ENCODE peak calls at places on chromosomes 12 and 14, in six cellular contexts. X, Y, H, V, I and L are unnamed samples.
A peak's percentile ranks its signal among the peaks of the same experiment; 100 is the strongest.

GRCh38 chr12:119343130-119343529 is 8.6 kb downstream of the CCDC60 start:
- DNase-seq in X (no peak), Y (no peak), H (no peak), V (no peak), I (no peak), L (no peak)

GRCh38 chr12:111057726-111058125 is 137.3 kb upstream of the MYL2 start:
- DNase-seq in X (no peak), Y (no peak), H (no peak), V (no peak), I (no peak), L (no peak)

GRCh38 chr12:53252349-53252916 is 15.7 kb upstream of the ESPL1 start:
- DNase-seq in X (peak; percentile 24), Y (no peak), H (peak; percentile 62), V (no peak), I (peak; percentile 62), L (no peak)

GRCh38 chr14:59333668-59334067 is 131.5 kb downstream of the GPR135 start:
- DNase-seq in X (peak; percentile 96), Y (no peak), H (no peak), V (no peak), I (peak; percentile 65), L (peak; percentile 29)

GRCh38 chr14:96164861-96165490 is 39.7 kb upstream of the BDKRB2 start:
- DNase-seq in X (no peak), Y (no peak), H (no peak), V (no peak), I (no peak), L (no peak)

GRCh38 chr12:131438874-131439273 is 272.0 kb upstream of the SFSWAP start:
- DNase-seq in X (no peak), Y (no peak), H (no peak), V (no peak), I (no peak), L (no peak)

GRCh38 chr12:25025260-25025659 is 76.4 kb upstream of the BCAT1 start:
- DNase-seq in X (no peak), Y (no peak), H (no peak), V (no peak), I (no peak), L (no peak)

GRCh38 chr12:78863482-78864427 is 819 bp upstream of the SYT1 start:
- DNase-seq in X (peak; percentile 78), Y (no peak), H (peak; percentile 38), V (no peak), I (peak; percentile 71), L (no peak)

GRCh38 chr12:26471560-26471959 is 276.2 kb downstream of the SSPN start:
- DNase-seq in X (peak; percentile 70), Y (no peak), H (no peak), V (no peak), I (no peak), L (no peak)

GRCh38 chr12:104738371-104738710 is 219.7 kb downstream of the SLC41A2 start:
- DNase-seq in X (no peak), Y (no peak), H (no peak), V (no peak), I (peak; percentile 54), L (peak; percentile 43)

GRCh38 chr12:118271770-118272417 is 100.8 kb downstream of the TAOK3 start:
- DNase-seq in X (peak; percentile 2), Y (no peak), H (no peak), V (no peak), I (peak; percentile 75), L (peak; percentile 45)

GRCh38 chr14:75842624-75843023 is 139.2 kb downstream of the TGFB3 start:
- DNase-seq in X (no peak), Y (no peak), H (no peak), V (no peak), I (no peak), L (no peak)

GRCh38 chr12:98401427-98401826 is 114.0 kb upstream of the TMPO start:
- DNase-seq in X (no peak), Y (no peak), H (no peak), V (no peak), I (no peak), L (no peak)

GRCh38 chr12:98403936-98404335 is 111.5 kb upstream of the TMPO start:
- DNase-seq in X (no peak), Y (no peak), H (no peak), V (no peak), I (no peak), L (no peak)

GRCh38 chr12:98402081-98402480 is 113.3 kb upstream of the TMPO start:
- DNase-seq in X (peak; percentile 42), Y (no peak), H (no peak), V (no peak), I (peak; percentile 42), L (peak; percentile 43)

GRCh38 chr12:98402671-98403070 is 112.7 kb upstream of the TMPO start:
- DNase-seq in X (no peak), Y (no peak), H (no peak), V (no peak), I (no peak), L (no peak)

GRCh38 chr12:98403385-98403784 is 112.0 kb upstream of the TMPO start:
- DNase-seq in X (no peak), Y (no peak), H (no peak), V (no peak), I (no peak), L (no peak)
- H3K27ac ChIP-seq in X (no peak overlapping the region), Y (no peak overlapping the region), H (no peak overlapping the region), V (no peak overlapping the region), I (no peak overlapping the region), L (no peak overlapping the region)

GRCh38 chr14:92486881-92487280 is 26.7 kb upstream of the RIN3 start:
- DNase-seq in X (peak; percentile 61), Y (no peak), H (no peak), V (no peak), I (no peak), L (no peak)

GRCh38 chr14:92489394-92490238 is 24.0 kb upstream of the RIN3 start:
- DNase-seq in X (no peak), Y (no peak), H (no peak), V (no peak), I (no peak), L (no peak)

GRCh38 chr14:92490239-92490959 is 23.2 kb upstream of the RIN3 start:
- DNase-seq in X (no peak), Y (no peak), H (no peak), V (no peak), I (no peak), L (no peak)

GRCh38 chr14:92484132-92484823 is 29.3 kb upstream of the RIN3 start:
- DNase-seq in X (no peak), Y (no peak), H (no peak), V (no peak), I (no peak), L (no peak)

DNA sequence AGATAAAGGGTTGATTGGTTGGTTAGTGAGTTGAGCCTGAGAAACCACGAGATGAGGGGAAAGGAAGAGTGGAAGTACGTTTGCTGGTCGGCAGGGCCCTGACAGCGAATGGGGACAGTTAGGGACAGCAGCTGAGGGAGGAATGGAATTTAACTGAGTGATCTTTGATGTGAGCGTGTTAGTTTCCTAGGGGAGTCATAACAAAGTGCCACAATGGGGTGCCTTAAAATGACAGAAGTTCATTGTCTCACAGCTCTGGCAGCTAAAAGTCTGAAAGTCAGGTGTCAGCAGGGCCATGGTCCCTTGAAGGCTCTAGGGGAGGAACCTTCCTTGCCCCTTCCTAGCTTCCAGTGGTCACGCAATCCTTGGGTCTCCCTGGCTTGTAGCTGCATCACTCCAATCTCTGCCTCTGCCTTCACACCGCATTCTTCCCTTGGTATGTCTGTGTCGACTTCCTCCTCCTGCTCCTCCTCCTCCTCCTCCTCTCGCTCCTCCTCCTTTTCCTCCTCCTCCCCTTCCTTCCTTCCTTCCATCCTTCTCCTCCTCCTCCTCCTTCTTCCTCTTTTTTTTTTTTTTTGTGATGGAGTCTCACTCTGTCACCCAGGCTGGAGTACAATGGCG is 26.0 kb upstream of the RIN3 start:
- DNase-seq in X (no peak), Y (no peak), H (no peak), V (no peak), I (no peak), L (no peak)
- H3K27ac ChIP-seq in X (no peak overlapping the region), Y (no peak overlapping the region), H (no peak overlapping the region), V (no peak overlapping the region), I (no peak overlapping the region), L (no peak overlapping the region)

DNA sequence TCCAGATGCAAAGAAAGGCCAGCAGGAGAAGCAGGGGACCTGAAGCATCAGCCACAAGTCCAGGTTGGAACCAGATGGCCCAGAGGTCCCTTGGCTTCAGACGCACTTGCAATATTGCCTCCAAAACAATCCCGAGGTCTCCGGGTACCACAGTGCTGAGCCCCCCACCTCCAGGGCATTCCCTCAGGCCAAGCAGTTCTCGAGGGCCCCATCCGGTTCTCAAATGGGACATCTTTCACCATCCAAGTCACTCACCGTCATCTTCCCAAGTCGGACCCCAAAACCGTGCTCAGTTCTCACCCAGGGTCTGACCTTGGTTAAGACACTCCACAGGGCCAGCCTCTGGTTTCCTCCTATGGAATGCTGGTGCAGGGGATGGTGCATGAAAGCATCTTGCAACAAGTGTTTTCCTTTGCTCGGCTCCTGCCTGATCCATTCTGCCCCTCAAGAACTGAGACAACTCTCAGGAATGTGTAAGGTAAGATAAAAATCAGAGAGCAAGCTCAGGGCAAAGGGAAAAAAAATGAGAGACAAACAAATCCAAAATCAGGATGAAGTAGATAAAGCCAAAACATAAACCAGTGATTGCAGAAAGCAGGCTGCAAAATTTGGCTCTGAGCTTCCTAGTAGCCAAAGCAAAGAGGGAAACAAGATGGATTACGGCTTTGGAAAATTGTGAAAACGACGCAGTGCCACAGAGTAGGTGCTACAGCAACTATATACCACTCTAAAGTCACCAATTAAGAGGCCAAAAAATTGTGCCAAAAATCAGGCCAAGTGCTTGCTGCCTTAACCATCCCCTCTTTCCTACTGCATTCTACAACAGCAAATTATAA is 8.0 kb downstream of the NCOR2 start:
- DNase-seq in X (peak; percentile 52), Y (no peak), H (no peak), V (no peak), I (no peak), L (no peak)
- H3K27ac ChIP-seq in X (no peak overlapping the region), Y (no peak overlapping the region), H (no peak overlapping the region), V (no peak overlapping the region), I (peak overlapping the region; percentile 17), L (no peak overlapping the region)

GRCh38 chr12:93377252-93377542 is 528 bp upstream of the NUDT4 start:
- DNase-seq in X (no peak), Y (no peak), H (no peak), V (no peak), I (no peak), L (no peak)

GRCh38 chr12:93378373-93379310 is 917 bp downstream of the NUDT4 start:
- DNase-seq in X (peak; percentile 83), Y (peak; percentile 51), H (peak; percentile 46), V (peak; percentile 43), I (peak; percentile 45), L (no peak)

GRCh38 chr12:93379432-93380308 is 1.9 kb downstream of the NUDT4 start:
- DNase-seq in X (peak; percentile 22), Y (no peak), H (no peak), V (no peak), I (no peak), L (no peak)

GRCh38 chr12:93381183-93381975 is 3.7 kb downstream of the NUDT4 start:
- DNase-seq in X (peak; percentile 23), Y (no peak), H (no peak), V (no peak), I (no peak), L (no peak)

DNA sequence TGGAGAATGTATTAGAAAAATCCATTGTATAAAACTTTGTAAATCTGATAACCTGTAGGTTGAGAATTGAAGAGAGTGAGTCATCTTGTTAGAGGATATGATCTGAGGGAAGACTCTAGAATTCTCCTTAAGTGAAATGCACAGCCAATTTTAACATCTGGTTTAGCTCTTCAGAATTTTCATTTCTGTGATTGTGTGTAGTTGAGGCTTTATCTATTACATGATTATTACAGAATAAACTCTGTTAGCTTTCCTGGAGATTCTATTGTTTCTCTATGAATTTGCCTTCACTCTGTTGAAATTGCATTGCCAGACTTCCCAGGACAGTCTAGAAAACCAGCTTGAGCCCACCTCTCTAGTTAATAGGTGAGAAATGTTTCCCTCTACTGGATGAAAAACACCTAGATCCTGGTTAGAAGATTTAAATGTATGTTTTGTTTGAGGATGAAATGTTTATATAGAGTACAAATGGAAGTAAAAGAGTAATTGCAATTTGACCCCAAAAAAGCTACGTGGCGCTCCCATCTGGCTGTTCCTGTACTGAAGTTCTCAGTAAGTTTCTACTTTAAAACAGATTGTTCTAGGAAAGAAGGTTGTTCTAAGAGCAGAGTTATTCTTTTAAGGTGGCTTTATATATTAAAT is 2.9 kb downstream of the NUDT4 start:
- DNase-seq in X (peak; percentile 59), Y (no peak), H (no peak), V (no peak), I (peak; percentile 52), L (no peak)
- H3K27ac ChIP-seq in X (no peak overlapping the region), Y (peak overlapping the region; percentile 96), H (peak overlapping the region; percentile 98), V (no peak overlapping the region), I (no peak overlapping the region), L (peak overlapping the region; percentile 76)